ENCODE peak calls at places on chromosomes 2 and 18, in four cellular contexts. One of them, this sample, is unnamed.

GRCh38 chr2:174544156-174544555 is 53.4 kb downstream of the WIPF1 start:
- DNase-seq in retinal pigment epithelial cell: no peak
- DNase-seq in body of pancreas: no peak
- DNase-seq in thoracic aorta: no peak
- DNase-seq in this sample: no peak

GRCh38 chr18:27894746-27895145 is 282.2 kb downstream of the CDH2 start:
- DNase-seq in retinal pigment epithelial cell: no peak
- DNase-seq in body of pancreas: no peak
- DNase-seq in thoracic aorta: no peak
- DNase-seq in this sample: no peak

GRCh38 chr18:2070636-2071035 is 500.7 kb downstream of the METTL4 start:
- DNase-seq in retinal pigment epithelial cell: no peak
- DNase-seq in body of pancreas: peak; percentile 20
- DNase-seq in thoracic aorta: no peak
- DNase-seq in this sample: no peak

GRCh38 chr2:128632491-128632780 is 313.8 kb upstream of the HS6ST1 start:
- DNase-seq in retinal pigment epithelial cell: no peak
- DNase-seq in thoracic aorta: no peak
- DNase-seq in body of pancreas: no peak
- DNase-seq in this sample: no peak

GRCh38 chr2:13201924-13202323 is 485.2 kb downstream of the TRIB2 start:
- DNase-seq in thoracic aorta: no peak
- DNase-seq in body of pancreas: no peak
- DNase-seq in retinal pigment epithelial cell: no peak
- DNase-seq in this sample: no peak

GRCh38 chr18:55743701-55744100 is 155.7 kb upstream of the TCF4 start:
- DNase-seq in retinal pigment epithelial cell: no peak
- DNase-seq in thoracic aorta: no peak
- DNase-seq in body of pancreas: no peak
- DNase-seq in this sample: no peak

GRCh38 chr18:53070706-53071105 is 730.7 kb downstream of the DCC start:
- DNase-seq in body of pancreas: no peak
- DNase-seq in retinal pigment epithelial cell: no peak
- DNase-seq in thoracic aorta: no peak
- DNase-seq in this sample: no peak

GRCh38 chr2:67012165-67012564 is 385.0 kb upstream of the ETAA1 start:
- DNase-seq in thoracic aorta: no peak
- DNase-seq in body of pancreas: no peak
- DNase-seq in retinal pigment epithelial cell: no peak
- DNase-seq in this sample: no peak

GRCh38 chr18:51957001-51957400 is 383.0 kb upstream of the DCC start:
- DNase-seq in body of pancreas: no peak
- DNase-seq in retinal pigment epithelial cell: no peak
- DNase-seq in thoracic aorta: no peak
- DNase-seq in this sample: no peak

GRCh38 chr18:33128581-33128980 is 311.9 kb downstream of the CCDC178 start:
- DNase-seq in body of pancreas: no peak
- DNase-seq in thoracic aorta: no peak
- DNase-seq in retinal pigment epithelial cell: no peak
- DNase-seq in this sample: no peak

GRCh38 chr18:8351173-8351572 is 258.1 kb upstream of the RAB12 start:
- DNase-seq in thoracic aorta: no peak
- DNase-seq in retinal pigment epithelial cell: no peak
- DNase-seq in body of pancreas: no peak
- DNase-seq in this sample: no peak

GRCh38 chr2:73859721-73860586 is 31.2 kb downstream of the STAMBP start:
- DNase-seq in retinal pigment epithelial cell: no peak
- DNase-seq in thoracic aorta: no peak
- DNase-seq in body of pancreas: no peak
- DNase-seq in this sample: peak; percentile 41

GRCh38 chr2:10526281-10526680 is 78.2 kb upstream of the ODC1 start:
- DNase-seq in thoracic aorta: no peak
- DNase-seq in retinal pigment epithelial cell: no peak
- DNase-seq in body of pancreas: no peak
- DNase-seq in this sample: no peak

GRCh38 chr2:178277741-178278197 is 83.5 kb downstream of the OSBPL6 start:
- DNase-seq in thoracic aorta: no peak
- DNase-seq in retinal pigment epithelial cell: no peak
- DNase-seq in body of pancreas: no peak
- DNase-seq in this sample: no peak

GRCh38 chr2:200575957-200576356 is 9.9 kb upstream of the AOX1 start:
- DNase-seq in thoracic aorta: no peak
- DNase-seq in retinal pigment epithelial cell: no peak
- DNase-seq in body of pancreas: no peak
- DNase-seq in this sample: no peak

DNA sequence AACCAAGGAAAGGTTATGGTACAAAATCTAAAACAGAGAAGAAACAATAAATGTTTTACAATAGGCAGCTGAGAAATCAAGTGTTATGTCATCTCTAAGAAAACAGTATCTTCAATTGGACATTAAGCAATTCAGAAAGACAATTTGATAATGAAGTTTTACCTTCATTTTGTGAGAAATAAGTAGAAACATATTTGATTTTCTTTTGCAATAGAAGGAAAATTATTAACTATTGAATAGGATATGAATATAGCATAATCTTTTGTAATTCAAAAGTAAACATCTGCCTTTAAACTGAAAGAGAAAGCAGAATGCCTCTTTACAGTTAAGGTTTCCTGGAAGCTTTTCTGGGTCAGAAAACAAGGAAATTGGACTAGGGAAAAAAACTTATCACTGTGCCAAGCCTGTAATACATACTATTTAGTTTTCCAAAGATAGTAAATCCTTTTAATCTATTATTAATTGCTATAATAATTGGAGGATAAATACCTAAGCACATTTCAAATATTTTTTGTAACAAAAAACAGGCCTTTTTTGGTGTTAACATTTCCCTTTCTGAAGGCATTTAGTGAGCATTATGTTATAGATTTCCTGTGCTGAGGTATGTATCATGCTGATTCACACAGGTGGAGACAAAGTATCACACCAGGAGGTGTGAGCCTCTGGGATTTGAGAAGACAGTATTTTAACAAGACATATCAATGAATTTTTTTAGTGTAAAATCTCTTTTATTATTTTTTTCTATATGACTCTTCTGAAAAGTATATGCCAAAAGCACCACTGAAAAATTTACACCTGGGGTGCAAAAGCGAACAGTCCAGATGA is 947.0 kb upstream of the CDH2 start:
- DNase-seq in retinal pigment epithelial cell: no peak
- DNase-seq in thoracic aorta: no peak
- DNase-seq in body of pancreas: no peak
- DNase-seq in this sample: no peak
- TF ChIP-seq CTCF in retinal pigment epithelial cell: no peak
- TF ChIP-seq CTCF in thoracic aorta: no peak
- TF ChIP-seq CTCF in body of pancreas: no peak
- TF ChIP-seq CTCF in this sample: no peak

GRCh38 chr2:96546797-96547196 is 10.2 kb downstream of the ARID5A start:
- DNase-seq in retinal pigment epithelial cell: no peak
- DNase-seq in thoracic aorta: no peak
- DNase-seq in body of pancreas: no peak
- DNase-seq in this sample: no peak

GRCh38 chr2:96548558-96549465 is 12.3 kb downstream of the ARID5A start:
- DNase-seq in thoracic aorta: no peak
- DNase-seq in body of pancreas: no peak
- DNase-seq in retinal pigment epithelial cell: no peak
- DNase-seq in this sample: no peak

GRCh38 chr2:96547203-96547641 is 10.7 kb downstream of the ARID5A start:
- DNase-seq in body of pancreas: no peak
- DNase-seq in retinal pigment epithelial cell: no peak
- DNase-seq in thoracic aorta: no peak
- DNase-seq in this sample: no peak

GRCh38 chr2:96546321-96546720 is 9.8 kb downstream of the ARID5A start:
- DNase-seq in body of pancreas: no peak
- DNase-seq in thoracic aorta: no peak
- DNase-seq in retinal pigment epithelial cell: no peak
- DNase-seq in this sample: no peak

GRCh38 chr2:96547751-96548161 is 11.2 kb downstream of the ARID5A start:
- DNase-seq in retinal pigment epithelial cell: no peak
- DNase-seq in thoracic aorta: no peak
- DNase-seq in body of pancreas: no peak
- DNase-seq in this sample: no peak
- TF ChIP-seq CTCF in retinal pigment epithelial cell: no peak
- TF ChIP-seq CTCF in thoracic aorta: no peak
- TF ChIP-seq CTCF in body of pancreas: no peak
- TF ChIP-seq CTCF in this sample: no peak

GRCh38 chr18:57122906-57123510 is 23.9 kb upstream of the BOD1L2 start:
- DNase-seq in retinal pigment epithelial cell: no peak
- DNase-seq in thoracic aorta: no peak
- DNase-seq in body of pancreas: no peak
- DNase-seq in this sample: no peak

GRCh38 chr18:57125627-57126026 is 21.3 kb upstream of the BOD1L2 start:
- DNase-seq in thoracic aorta: no peak
- DNase-seq in retinal pigment epithelial cell: no peak
- DNase-seq in body of pancreas: no peak
- DNase-seq in this sample: no peak

GRCh38 chr18:57116598-57117132 is 30.2 kb upstream of the BOD1L2 start:
- DNase-seq in thoracic aorta: no peak
- DNase-seq in retinal pigment epithelial cell: no peak
- DNase-seq in body of pancreas: no peak
- DNase-seq in this sample: no peak

DNA sequence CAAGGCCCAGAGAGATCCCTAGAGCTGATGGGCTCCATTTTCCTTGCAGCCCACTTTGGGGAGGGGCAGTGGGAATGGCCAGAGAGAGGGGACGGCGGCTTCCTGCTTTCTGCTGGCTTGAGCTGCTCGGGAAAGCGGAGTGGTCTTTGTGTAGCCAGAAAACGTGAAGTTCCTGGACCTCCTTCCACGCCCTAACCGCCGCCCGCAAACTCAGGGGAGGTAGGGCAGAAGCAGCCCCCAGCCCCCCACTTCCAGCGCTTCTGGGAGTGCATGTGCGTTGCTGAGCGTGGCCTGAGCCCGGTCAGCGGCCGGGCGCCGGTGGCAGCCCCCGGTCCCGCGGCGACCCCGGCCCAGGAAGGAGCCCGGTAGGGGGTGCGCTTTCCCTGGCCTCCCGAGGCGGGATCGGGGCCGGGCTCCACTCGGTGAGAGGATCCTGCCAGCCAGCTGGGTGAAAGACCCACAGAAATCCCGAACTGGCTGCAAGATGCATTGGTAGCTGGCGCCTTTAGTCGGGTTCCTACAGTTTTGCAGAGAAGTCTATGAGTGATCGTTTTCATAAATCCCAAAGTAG is 25.3 kb upstream of the BOD1L2 start:
- DNase-seq in thoracic aorta: no peak
- DNase-seq in body of pancreas: no peak
- DNase-seq in retinal pigment epithelial cell: no peak
- DNase-seq in this sample: no peak
- TF ChIP-seq CTCF in thoracic aorta: no peak
- TF ChIP-seq CTCF in body of pancreas: no peak
- TF ChIP-seq CTCF in retinal pigment epithelial cell: no peak
- TF ChIP-seq CTCF in this sample: no peak

DNA sequence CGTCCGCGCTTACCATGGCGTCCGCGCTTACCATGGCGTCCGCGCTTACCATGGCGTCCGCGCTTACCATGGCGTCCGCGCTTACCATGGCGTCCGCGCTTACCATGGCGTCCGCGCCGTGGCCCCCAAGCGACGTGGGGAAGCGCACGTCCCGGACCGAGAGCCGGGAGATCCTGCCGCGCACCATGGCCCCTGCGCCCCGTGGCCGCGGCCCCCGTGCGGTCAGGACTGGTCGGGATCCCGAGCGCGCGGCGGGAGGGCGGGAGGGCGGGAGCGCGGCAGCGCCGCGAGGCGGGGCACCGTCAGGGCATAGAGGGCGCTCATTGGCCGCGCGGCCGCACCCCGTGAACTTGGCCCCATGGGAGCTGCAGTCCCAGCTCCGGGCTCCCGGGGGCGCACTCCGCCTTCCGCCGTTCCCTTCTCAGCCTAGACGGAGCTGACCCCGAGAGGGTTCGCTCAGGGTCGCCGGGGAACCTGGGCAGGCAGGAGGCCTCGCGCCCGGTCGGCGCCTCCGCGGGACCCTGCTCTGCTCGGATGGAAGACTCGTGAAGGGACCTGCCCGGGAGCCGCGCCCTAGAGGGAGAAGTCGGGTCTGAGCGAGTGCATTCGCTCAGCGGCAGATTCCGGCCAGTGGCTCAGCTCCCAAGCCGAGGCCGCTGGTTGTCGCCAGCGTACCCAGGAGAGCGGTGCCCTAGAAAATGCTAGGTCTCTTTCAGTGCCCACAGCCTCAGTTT is at the start of gene ENOSF1:
- DNase-seq in retinal pigment epithelial cell: no peak
- DNase-seq in thoracic aorta: peak; percentile 25
- DNase-seq in body of pancreas: peak; percentile 92
- DNase-seq in this sample: no peak
- TF ChIP-seq CTCF in retinal pigment epithelial cell: peak; percentile 72
- TF ChIP-seq CTCF in thoracic aorta: peak; percentile 89
- TF ChIP-seq CTCF in body of pancreas: peak; percentile 95
- TF ChIP-seq CTCF in this sample: peak; percentile 66

DNA sequence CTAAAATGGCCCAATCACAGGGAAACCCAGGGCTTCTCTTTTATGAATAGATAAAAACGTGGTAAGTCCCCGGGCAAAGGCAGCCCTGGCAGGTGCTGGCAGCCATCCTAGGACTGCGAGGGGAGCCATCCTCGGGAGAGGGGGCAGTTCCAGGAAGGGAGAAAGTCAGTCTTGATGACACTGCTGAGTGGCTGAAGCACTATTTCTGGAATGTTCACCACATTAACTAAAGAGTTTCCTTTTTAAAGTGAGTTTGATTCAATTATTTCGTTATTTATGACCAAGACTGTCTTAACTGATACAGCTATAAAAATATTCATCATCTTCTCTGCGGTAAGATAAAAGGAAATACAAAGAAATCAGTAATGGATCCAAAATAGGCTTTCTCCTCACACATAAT is 20.4 kb downstream of the TTR start:
- DNase-seq in thoracic aorta: no peak
- DNase-seq in body of pancreas: no peak
- DNase-seq in retinal pigment epithelial cell: no peak
- DNase-seq in this sample: no peak
- TF ChIP-seq CTCF in thoracic aorta: no peak
- TF ChIP-seq CTCF in body of pancreas: no peak
- TF ChIP-seq CTCF in retinal pigment epithelial cell: no peak
- TF ChIP-seq CTCF in this sample: no peak

DNA sequence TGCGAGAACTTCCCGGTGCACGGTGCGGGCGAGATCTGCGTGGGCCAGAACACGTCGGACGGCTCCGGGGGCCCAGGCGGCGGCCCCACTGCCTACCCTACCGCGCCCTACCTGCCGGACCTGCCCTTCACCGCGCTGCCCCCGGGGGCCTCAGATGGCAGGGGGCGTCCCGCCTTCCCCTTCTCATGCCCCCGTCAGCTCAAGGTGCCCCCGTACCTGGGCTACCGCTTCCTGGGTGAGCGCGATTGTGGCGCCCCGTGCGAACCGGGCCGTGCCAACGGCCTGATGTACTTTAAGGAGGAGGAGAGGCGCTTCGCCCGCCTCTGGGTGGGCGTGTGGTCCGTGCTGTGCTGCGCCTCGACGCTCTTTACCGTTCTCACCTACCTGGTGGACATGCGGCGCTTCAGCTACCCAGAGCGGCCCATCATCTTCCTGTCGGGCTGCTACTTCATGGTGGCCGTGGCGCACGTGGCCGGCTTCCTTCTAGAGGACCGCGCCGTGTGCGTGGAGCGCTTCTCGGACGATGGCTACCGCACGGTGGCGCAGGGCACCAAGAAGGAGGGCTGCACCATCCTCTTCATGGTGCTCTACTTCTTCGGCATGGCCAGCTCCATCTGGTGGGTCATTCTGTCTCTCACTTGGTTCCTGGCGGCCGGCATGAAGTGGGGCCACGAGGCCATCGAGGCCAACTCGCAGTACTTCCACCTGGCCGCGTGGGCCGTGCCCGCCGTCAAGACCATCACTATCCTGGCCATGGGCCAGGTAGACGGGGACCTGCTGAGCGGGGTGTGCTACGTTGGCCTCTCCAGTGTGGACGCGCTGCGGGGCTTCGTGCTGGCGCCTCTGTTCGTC is 1.7 kb downstream of the FZD7 start:
- DNase-seq in retinal pigment epithelial cell: no peak
- DNase-seq in thoracic aorta: no peak
- DNase-seq in body of pancreas: peak; percentile 22
- DNase-seq in this sample: no peak
- TF ChIP-seq CTCF in retinal pigment epithelial cell: peak; percentile 43
- TF ChIP-seq CTCF in thoracic aorta: peak; percentile 43
- TF ChIP-seq CTCF in body of pancreas: peak; percentile 15
- TF ChIP-seq CTCF in this sample: peak; percentile 43